ENCODE peak calls at places on chromosomes 4 and X, in seven cellular contexts. C is NCI-H774; F is activated CD4-positive, CD25-positive, alpha-beta regulatory T cell treated with anti-CD3 and anti-CD28 coated beads, Interleukin-2, amount 50 U/mL, for 72 hours; B is CD14-positive monocyte; A is T-helper 9 cell; W is GM23248; M is ecto neural progenitor cell. S is an unnamed sample.

GRCh38 chrX:18964880-18965279 is 19.0 kb downstream of the PHKA2 start:
- DNase-seq in C (no peak), F (no peak), B (no peak), A (no peak), W (no peak), M (no peak), S (no peak)

GRCh38 chr4:52266537-52267137 is 215.5 kb downstream of the SPATA18 start:
- DNase-seq in C (peak), F (no peak), B (no peak), A (no peak), W (no peak), M (no peak), S (no peak)

GRCh38 chrX:87518504-87518903 is 902 bp downstream of the KLHL4 start:
- DNase-seq in C (no peak), F (no peak), B (no peak), A (no peak), W (peak), M (no peak), S (no peak)

GRCh38 chr4:53659737-53660136 is 68.5 kb upstream of the LNX1 start:
- DNase-seq in C (no peak), F (no peak), B (no peak), A (no peak), W (no peak), M (no peak), S (no peak)

GRCh38 chr4:13484749-13485345 is 707 bp upstream of the RAB28 start:
- DNase-seq in C (no peak), F (no peak), B (no peak), A (no peak), W (peak), M (no peak), S (no peak)

GRCh38 chrX:102672876-102673275 is 21.6 kb downstream of the GPRASP1 start:
- DNase-seq in C (no peak), F (no peak), B (no peak), A (no peak), W (no peak), M (no peak), S (no peak)

GRCh38 chr4:141486375-141486997 is 149.9 kb upstream of the IL15 start:
- DNase-seq in C (no peak), F (no peak), B (no peak), A (no peak), W (peak), M (no peak), S (no peak)

GRCh38 chr4:141210168-141210567 is 10.5 kb upstream of the ZNF330 start:
- DNase-seq in C (no peak), F (no peak), B (no peak), A (no peak), W (no peak), M (no peak), S (no peak)

GRCh38 chr4:1506956-1507721 is 100.9 kb upstream of the NKX1-1 start:
- DNase-seq in C (no peak), F (no peak), B (no peak), A (no peak), W (no peak), M (peak), S (no peak)

GRCh38 chr4:25926473-25926872 is 12.5 kb downstream of the SMIM20 start:
- DNase-seq in C (no peak), F (no peak), B (no peak), A (no peak), W (no peak), M (no peak), S (no peak)

GRCh38 chrX:115958687-115959359 is 211.7 kb upstream of the AGTR2 start:
- DNase-seq in C (no peak), F (no peak), B (no peak), A (no peak), W (peak), M (no peak), S (no peak)

GRCh38 chr4:30536231-30536630 is 183.9 kb upstream of the PCDH7 start:
- DNase-seq in C (no peak), F (no peak), B (no peak), A (no peak), W (no peak), M (no peak), S (no peak)

GRCh38 chrX:153635788-153636668 is 11.0 kb upstream of the DUSP9 start:
- DNase-seq in C (no peak), F (no peak), B (no peak), A (no peak), W (peak), M (peak), S (no peak)